ENCODE peak calls at places on chromosomes 12 and 14, in four cellular contexts. One of them, this sample, is unnamed.

GRCh38 chr12:52204095-52204930 is 12.5 kb upstream of the KRT80 start:
- DNase-seq in activated CD8-positive, alpha-beta memory T cell treated with anti-CD3 and anti-CD28 coated beads for 4 hours: no peak
- DNase-seq in RKO: no peak
- DNase-seq in NCI-H2081: no peak
- DNase-seq in this sample: peak; percentile 42

GRCh38 chr12:71236133-71236660 is 78.4 kb upstream of the TSPAN8 start:
- DNase-seq in activated CD8-positive, alpha-beta memory T cell treated with anti-CD3 and anti-CD28 coated beads for 4 hours: no peak
- DNase-seq in RKO: no peak
- DNase-seq in NCI-H2081: no peak
- DNase-seq in this sample: no peak

GRCh38 chr14:39376671-39377403 is 55.4 kb downstream of the FBXO33 start:
- DNase-seq in activated CD8-positive, alpha-beta memory T cell treated with anti-CD3 and anti-CD28 coated beads for 4 hours: no peak
- DNase-seq in RKO: no peak
- DNase-seq in NCI-H2081: no peak
- DNase-seq in this sample: peak; percentile 4

GRCh38 chr12:93524386-93525133 is 47.9 kb upstream of the SOCS2 start:
- DNase-seq in activated CD8-positive, alpha-beta memory T cell treated with anti-CD3 and anti-CD28 coated beads for 4 hours: no peak
- DNase-seq in RKO: no peak
- DNase-seq in NCI-H2081: no peak
- DNase-seq in this sample: no peak

GRCh38 chr14:103735022-103735421 is 19.4 kb downstream of the ZFYVE21 start:
- DNase-seq in activated CD8-positive, alpha-beta memory T cell treated with anti-CD3 and anti-CD28 coated beads for 4 hours: no peak
- DNase-seq in RKO: no peak
- DNase-seq in NCI-H2081: no peak
- DNase-seq in this sample: no peak

GRCh38 chr12:130765186-130765659 is 49.1 kb upstream of the RIMBP2 start:
- DNase-seq in activated CD8-positive, alpha-beta memory T cell treated with anti-CD3 and anti-CD28 coated beads for 4 hours: no peak
- DNase-seq in RKO: peak; percentile 60
- DNase-seq in NCI-H2081: no peak
- DNase-seq in this sample: no peak

GRCh38 chr14:100288382-100289185 is 17.7 kb downstream of the SLC25A29 start:
- DNase-seq in activated CD8-positive, alpha-beta memory T cell treated with anti-CD3 and anti-CD28 coated beads for 4 hours: no peak
- DNase-seq in RKO: no peak
- DNase-seq in NCI-H2081: no peak
- DNase-seq in this sample: no peak

GRCh38 chr14:104794099-104794498 is 1.4 kb downstream of the AKT1 start:
- DNase-seq in activated CD8-positive, alpha-beta memory T cell treated with anti-CD3 and anti-CD28 coated beads for 4 hours: no peak
- DNase-seq in RKO: peak; percentile 45
- DNase-seq in NCI-H2081: no peak
- DNase-seq in this sample: peak; percentile 13

This sample was measured in HCEC 1CT.